ENCODE peak calls at places on chromosomes 13 and 19, in nine cellular contexts. F is astrocyte of the hippocampus; U is stimulated activated CD4-positive, alpha-beta T cell treated with anti-CD3 and anti-CD28 coated beads, Interleukin-15, amount 100 ng/mL, for 1 hour; G is AG09319; X is activated CD8-positive, alpha-beta memory T cell treated with anti-CD3 and anti-CD28 coated beads, Interleukin-2, amount 10 ng/mL, durations not matched to agents 7 days and 5 days; K is neural progenitor cell; A is lower leg skin; L is NCI-H82; O is NCI-H524. H is an unnamed sample.

GRCh38 chr19:57342582-57342981 is 8.5 kb upstream of the ZNF304 start:
- DNase-seq in F (no peak), U (no peak), G (no peak), X (no peak), K (no peak), A (no peak), L (no peak), O (no peak), H (no peak)

GRCh38 chr13:105572401-105572800 is 963.1 kb downstream of the EFNB2 start:
- DNase-seq in F (peak), U (no peak), G (no peak), X (no peak), K (no peak), A (no peak), L (no peak), O (no peak), H (no peak)

GRCh38 chr13:84574851-84575250 is 692.6 kb upstream of the SLITRK1 start:
- DNase-seq in F (peak), U (no peak), G (no peak), X (no peak), K (no peak), A (no peak), L (peak), O (peak), H (no peak)

GRCh38 chr13:93534181-93534700 is 307.6 kb downstream of the GPC6 start:
- DNase-seq in F (no peak), U (no peak), G (no peak), X (no peak), K (no peak), A (no peak), L (no peak), O (no peak), H (no peak)

GRCh38 chr19:40347476-40348124 is 597 bp downstream of the C19orf47 start:
- DNase-seq in F (no peak), U (no peak), G (no peak), X (no peak), K (no peak), A (no peak), L (no peak), O (no peak), H (peak)

GRCh38 chr19:54937926-54938325 is 9.4 kb downstream of the NLRP7 start:
- DNase-seq in F (no peak), U (no peak), G (no peak), X (peak), K (no peak), A (no peak), L (no peak), O (no peak), H (peak)

GRCh38 chr19:36151144-36152051 is 849 bp downstream of the COX7A1 start:
- DNase-seq in F (no peak), U (no peak), G (no peak), X (no peak), K (no peak), A (peak), L (no peak), O (no peak), H (no peak)

GRCh38 chr13:80126382-80127068 is 214.4 kb downstream of the SPRY2 start:
- DNase-seq in F (no peak), U (no peak), G (no peak), X (no peak), K (no peak), A (no peak), L (no peak), O (no peak), H (no peak)

GRCh38 chr19:38656171-38656981 is 8.9 kb downstream of the ACTN4 start:
- DNase-seq in F (peak), U (no peak), G (no peak), X (no peak), K (no peak), A (no peak), L (no peak), O (no peak), H (no peak)

GRCh38 chr19:30224689-30225606 is 147.2 kb upstream of the ZNF536 start:
- DNase-seq in F (peak), U (no peak), G (no peak), X (no peak), K (peak), A (no peak), L (peak), O (no peak), H (peak)

GRCh38 chr13:51781246-51782022 is 22.5 kb downstream of the DHRS12 start:
- DNase-seq in F (peak), U (no peak), G (no peak), X (no peak), K (peak), A (no peak), L (peak), O (peak), H (peak)

GRCh38 chr13:109095126-109095525 is 465.7 kb downstream of the MYO16 start:
- DNase-seq in F (no peak), U (no peak), G (no peak), X (no peak), K (no peak), A (no peak), L (no peak), O (no peak), H (no peak)

GRCh38 chr19:3178377-3178972 is at the start of gene S1PR4:
- DNase-seq in F (no peak), U (peak), G (no peak), X (peak), K (no peak), A (no peak), L (no peak), O (no peak), H (peak)

GRCh38 chr13:23695196-23695595 is 125.0 kb downstream of the TNFRSF19 start:
- DNase-seq in F (no peak), U (no peak), G (no peak), X (no peak), K (no peak), A (no peak), L (no peak), O (no peak), H (no peak)

GRCh38 chr13:38641164-38641948 is 45.5 kb upstream of the FREM2 start:
- DNase-seq in F (peak), U (no peak), G (no peak), X (no peak), K (no peak), A (no peak), L (peak), O (peak), H (no peak)

GRCh38 chr19:10353793-10354391 is 14.5 kb upstream of the ICAM3 start:
- DNase-seq in F (peak), U (no peak), G (no peak), X (peak), K (peak), A (no peak), L (peak), O (no peak), H (peak)

GRCh38 chr19:10338940-10339339 is 484 bp downstream of the ICAM3 start:
- DNase-seq in F (no peak), U (no peak), G (no peak), X (no peak), K (no peak), A (no peak), L (no peak), O (no peak), H (no peak)

GRCh38 chr19:55156202-55157063 is 1.1 kb downstream of the TNNI3 start:
- DNase-seq in F (peak), U (no peak), G (no peak), X (peak), K (peak), A (peak), L (peak), O (no peak), H (peak)

GRCh38 chr13:38542601-38543000 is 144.3 kb upstream of the FREM2 start:
- DNase-seq in F (peak), U (no peak), G (no peak), X (no peak), K (no peak), A (peak), L (no peak), O (no peak), H (no peak)

GRCh38 chr13:111217661-111218060 is 102.6 kb downstream of the ARHGEF7 start:
- DNase-seq in F (no peak), U (no peak), G (no peak), X (no peak), K (no peak), A (no peak), L (no peak), O (no peak), H (no peak)

GRCh38 chr13:40618581-40619478 is 47.6 kb downstream of the FOXO1 start:
- DNase-seq in F (no peak), U (no peak), G (no peak), X (no peak), K (no peak), A (no peak), L (no peak), O (no peak), H (no peak)

GRCh38 chr13:73224708-73225107 is 165.9 kb downstream of the KLF5 start:
- DNase-seq in F (peak), U (no peak), G (no peak), X (no peak), K (no peak), A (no peak), L (no peak), O (no peak), H (no peak)

GRCh38 chr19:49793561-49793840 is 19.6 kb downstream of the FUZ start:
- DNase-seq in F (peak), U (no peak), G (no peak), X (no peak), K (no peak), A (no peak), L (no peak), O (no peak), H (no peak)

GRCh38 chr13:72666391-72666790 is 61.0 kb downstream of the MZT1 start:
- DNase-seq in F (no peak), U (no peak), G (no peak), X (no peak), K (no peak), A (no peak), L (no peak), O (peak), H (no peak)

GRCh38 chr19:38409631-38410133 is 6.8 kb downstream of the FAM98C start:
- DNase-seq in F (peak), U (no peak), G (no peak), X (no peak), K (no peak), A (no peak), L (no peak), O (no peak), H (no peak)

GRCh38 chr13:52838433-52839107 is 9.9 kb downstream of the PCDH8 start:
- DNase-seq in F (no peak), U (no peak), G (no peak), X (no peak), K (peak), A (no peak), L (peak), O (no peak), H (no peak)

GRCh38 chr19:52221831-52222375 is 32.1 kb downstream of the PPP2R1A start:
- DNase-seq in F (no peak), U (no peak), G (no peak), X (no peak), K (no peak), A (peak), L (no peak), O (no peak), H (no peak)

GRCh38 chr13:53105477-53105876 is 76.9 kb downstream of the OLFM4 start:
- DNase-seq in F (no peak), U (no peak), G (no peak), X (no peak), K (no peak), A (no peak), L (no peak), O (no peak), H (no peak)

H was measured in OCI-LY7.